ENCODE peak calls at places on chromosomes 5 and 9, in nine cellular contexts. One of them, this sample, is unnamed.

GRCh38 chr9:115015018-115015635 is 84.7 kb upstream of the TNFSF8 start:
- DNase-seq in T-helper 2 cell: no peak
- DNase-seq in IMR-90: peak; percentile 64
- DNase-seq in activated CD8-positive, alpha-beta memory T cell treated with anti-CD3 and anti-CD28 coated beads, Interleukin-2, amount 50 U/mL, for 48 hours: no peak
- DNase-seq in ELF-1: peak; percentile 58
- DNase-seq in aorta: no peak
- DNase-seq in stomach: peak; percentile 40
- DNase-seq in A172: peak; percentile 67
- DNase-seq in adipocyte: peak; percentile 80
- DNase-seq in this sample: no peak

GRCh38 chr5:98938459-98938858 is 9.7 kb upstream of the CHD1 start:
- DNase-seq in T-helper 2 cell: no peak
- DNase-seq in IMR-90: peak; percentile 41
- DNase-seq in activated CD8-positive, alpha-beta memory T cell treated with anti-CD3 and anti-CD28 coated beads, Interleukin-2, amount 50 U/mL, for 48 hours: no peak
- DNase-seq in ELF-1: no peak
- DNase-seq in aorta: no peak
- DNase-seq in stomach: no peak
- DNase-seq in A172: no peak
- DNase-seq in adipocyte: peak; percentile 61
- DNase-seq in this sample: no peak

GRCh38 chr9:89153618-89154017 is 25.0 kb downstream of the SHC3 start:
- DNase-seq in T-helper 2 cell: no peak
- DNase-seq in IMR-90: peak; percentile 94
- DNase-seq in activated CD8-positive, alpha-beta memory T cell treated with anti-CD3 and anti-CD28 coated beads, Interleukin-2, amount 50 U/mL, for 48 hours: no peak
- DNase-seq in ELF-1: no peak
- DNase-seq in aorta: no peak
- DNase-seq in stomach: no peak
- DNase-seq in A172: peak; percentile 93
- DNase-seq in adipocyte: peak; percentile 45
- DNase-seq in this sample: no peak

GRCh38 chr9:98884849-98885248 is 58.9 kb upstream of the COL15A1 start:
- DNase-seq in T-helper 2 cell: no peak
- DNase-seq in IMR-90: no peak
- DNase-seq in activated CD8-positive, alpha-beta memory T cell treated with anti-CD3 and anti-CD28 coated beads, Interleukin-2, amount 50 U/mL, for 48 hours: no peak
- DNase-seq in ELF-1: no peak
- DNase-seq in aorta: peak; percentile 43
- DNase-seq in stomach: no peak
- DNase-seq in A172: no peak
- DNase-seq in adipocyte: no peak
- DNase-seq in this sample: peak; percentile 10

GRCh38 chr5:83470920-83471404 is 582 bp upstream of the VCAN start:
- DNase-seq in T-helper 2 cell: no peak
- DNase-seq in IMR-90: no peak
- DNase-seq in activated CD8-positive, alpha-beta memory T cell treated with anti-CD3 and anti-CD28 coated beads, Interleukin-2, amount 50 U/mL, for 48 hours: no peak
- DNase-seq in ELF-1: peak; percentile 85
- DNase-seq in aorta: no peak
- DNase-seq in stomach: no peak
- DNase-seq in A172: no peak
- DNase-seq in adipocyte: peak; percentile 57
- DNase-seq in this sample: no peak

GRCh38 chr5:141313711-141314110 is 6.9 kb downstream of the TAF7 start:
- DNase-seq in T-helper 2 cell: no peak
- DNase-seq in IMR-90: no peak
- DNase-seq in activated CD8-positive, alpha-beta memory T cell treated with anti-CD3 and anti-CD28 coated beads, Interleukin-2, amount 50 U/mL, for 48 hours: no peak
- DNase-seq in ELF-1: no peak
- DNase-seq in aorta: no peak
- DNase-seq in stomach: no peak
- DNase-seq in A172: no peak
- DNase-seq in adipocyte: no peak
- DNase-seq in this sample: no peak

GRCh38 chr9:110408598-110408997 is 70.9 kb upstream of the TXNDC8 start:
- DNase-seq in T-helper 2 cell: no peak
- DNase-seq in IMR-90: no peak
- DNase-seq in activated CD8-positive, alpha-beta memory T cell treated with anti-CD3 and anti-CD28 coated beads, Interleukin-2, amount 50 U/mL, for 48 hours: no peak
- DNase-seq in ELF-1: no peak
- DNase-seq in aorta: no peak
- DNase-seq in stomach: no peak
- DNase-seq in A172: no peak
- DNase-seq in adipocyte: no peak
- DNase-seq in this sample: no peak

GRCh38 chr5:115986358-115986757 is 24.1 kb downstream of the LVRN start:
- DNase-seq in T-helper 2 cell: no peak
- DNase-seq in IMR-90: peak; percentile 80
- DNase-seq in activated CD8-positive, alpha-beta memory T cell treated with anti-CD3 and anti-CD28 coated beads, Interleukin-2, amount 50 U/mL, for 48 hours: no peak
- DNase-seq in ELF-1: no peak
- DNase-seq in aorta: no peak
- DNase-seq in stomach: no peak
- DNase-seq in A172: no peak
- DNase-seq in adipocyte: peak; percentile 65
- DNase-seq in this sample: no peak

GRCh38 chr9:110255417-110256141 is 728 bp downstream of the TXN start:
- DNase-seq in T-helper 2 cell: peak; percentile 65
- DNase-seq in IMR-90: peak; percentile 47
- DNase-seq in activated CD8-positive, alpha-beta memory T cell treated with anti-CD3 and anti-CD28 coated beads, Interleukin-2, amount 50 U/mL, for 48 hours: peak; percentile 83
- DNase-seq in ELF-1: peak; percentile 81
- DNase-seq in aorta: peak; percentile 91
- DNase-seq in stomach: peak; percentile 73
- DNase-seq in A172: peak; percentile 61
- DNase-seq in adipocyte: peak; percentile 81
- DNase-seq in this sample: peak; percentile 72

GRCh38 chr5:150599281-150599680 is 41.2 kb upstream of the SYNPO start:
- DNase-seq in T-helper 2 cell: no peak
- DNase-seq in IMR-90: no peak
- DNase-seq in activated CD8-positive, alpha-beta memory T cell treated with anti-CD3 and anti-CD28 coated beads, Interleukin-2, amount 50 U/mL, for 48 hours: no peak
- DNase-seq in ELF-1: no peak
- DNase-seq in aorta: peak; percentile 67
- DNase-seq in stomach: no peak
- DNase-seq in A172: no peak
- DNase-seq in adipocyte: no peak
- DNase-seq in this sample: no peak

GRCh38 chr5:39811381-39811780 is 386.6 kb upstream of the DAB2 start:
- DNase-seq in T-helper 2 cell: no peak
- DNase-seq in IMR-90: no peak
- DNase-seq in activated CD8-positive, alpha-beta memory T cell treated with anti-CD3 and anti-CD28 coated beads, Interleukin-2, amount 50 U/mL, for 48 hours: no peak
- DNase-seq in ELF-1: no peak
- DNase-seq in aorta: no peak
- DNase-seq in stomach: no peak
- DNase-seq in A172: no peak
- DNase-seq in adipocyte: no peak
- DNase-seq in this sample: no peak

GRCh38 chr5:53501054-53501453 is 20.6 kb downstream of the FST start:
- DNase-seq in T-helper 2 cell: no peak
- DNase-seq in IMR-90: no peak
- DNase-seq in activated CD8-positive, alpha-beta memory T cell treated with anti-CD3 and anti-CD28 coated beads, Interleukin-2, amount 50 U/mL, for 48 hours: no peak
- DNase-seq in ELF-1: no peak
- DNase-seq in aorta: no peak
- DNase-seq in stomach: no peak
- DNase-seq in A172: no peak
- DNase-seq in adipocyte: no peak
- DNase-seq in this sample: no peak

GRCh38 chr5:129906177-129906887 is 2.1 kb downstream of the CHSY3 start:
- DNase-seq in T-helper 2 cell: no peak
- DNase-seq in IMR-90: no peak
- DNase-seq in activated CD8-positive, alpha-beta memory T cell treated with anti-CD3 and anti-CD28 coated beads, Interleukin-2, amount 50 U/mL, for 48 hours: no peak
- DNase-seq in ELF-1: peak; percentile 20
- DNase-seq in aorta: peak; percentile 59
- DNase-seq in stomach: no peak
- DNase-seq in A172: peak; percentile 37
- DNase-seq in adipocyte: peak; percentile 75
- DNase-seq in this sample: peak; percentile 71

GRCh38 chr5:180704362-180704761 is 35.5 kb downstream of the OR2Y1 start:
- DNase-seq in T-helper 2 cell: no peak
- DNase-seq in IMR-90: peak; percentile 7
- DNase-seq in activated CD8-positive, alpha-beta memory T cell treated with anti-CD3 and anti-CD28 coated beads, Interleukin-2, amount 50 U/mL, for 48 hours: no peak
- DNase-seq in ELF-1: no peak
- DNase-seq in aorta: no peak
- DNase-seq in stomach: no peak
- DNase-seq in A172: peak; percentile 59
- DNase-seq in adipocyte: no peak
- DNase-seq in this sample: no peak

GRCh38 chr5:134735243-134735642 is 3.1 kb upstream of the CAMLG start:
- DNase-seq in T-helper 2 cell: no peak
- DNase-seq in IMR-90: no peak
- DNase-seq in activated CD8-positive, alpha-beta memory T cell treated with anti-CD3 and anti-CD28 coated beads, Interleukin-2, amount 50 U/mL, for 48 hours: no peak
- DNase-seq in ELF-1: no peak
- DNase-seq in aorta: no peak
- DNase-seq in stomach: no peak
- DNase-seq in A172: no peak
- DNase-seq in adipocyte: no peak
- DNase-seq in this sample: no peak

GRCh38 chr5:72848474-72849428 is 32.3 kb downstream of the TNPO1 start:
- DNase-seq in T-helper 2 cell: peak; percentile 57
- DNase-seq in IMR-90: peak; percentile 29
- DNase-seq in activated CD8-positive, alpha-beta memory T cell treated with anti-CD3 and anti-CD28 coated beads, Interleukin-2, amount 50 U/mL, for 48 hours: peak; percentile 77
- DNase-seq in ELF-1: peak; percentile 41
- DNase-seq in aorta: peak; percentile 89
- DNase-seq in stomach: peak; percentile 48
- DNase-seq in A172: peak; percentile 27
- DNase-seq in adipocyte: peak; percentile 76
- DNase-seq in this sample: peak; percentile 71

GRCh38 chr9:1869843-1870242 is 145.3 kb upstream of the SMARCA2 start:
- DNase-seq in T-helper 2 cell: peak; percentile 45
- DNase-seq in IMR-90: no peak
- DNase-seq in activated CD8-positive, alpha-beta memory T cell treated with anti-CD3 and anti-CD28 coated beads, Interleukin-2, amount 50 U/mL, for 48 hours: no peak
- DNase-seq in ELF-1: peak; percentile 40
- DNase-seq in aorta: no peak
- DNase-seq in stomach: no peak
- DNase-seq in A172: no peak
- DNase-seq in adipocyte: peak; percentile 0
- DNase-seq in this sample: no peak

GRCh38 chr5:40518511-40518917 is 161.2 kb upstream of the PTGER4 start:
- DNase-seq in T-helper 2 cell: no peak
- DNase-seq in IMR-90: peak; percentile 76
- DNase-seq in activated CD8-positive, alpha-beta memory T cell treated with anti-CD3 and anti-CD28 coated beads, Interleukin-2, amount 50 U/mL, for 48 hours: no peak
- DNase-seq in ELF-1: no peak
- DNase-seq in aorta: no peak
- DNase-seq in stomach: peak; percentile 31
- DNase-seq in A172: peak; percentile 60
- DNase-seq in adipocyte: peak; percentile 24
- DNase-seq in this sample: no peak

GRCh38 chr5:150517272-150518152 is 9.6 kb downstream of the NDST1 start:
- DNase-seq in T-helper 2 cell: no peak
- DNase-seq in IMR-90: peak; percentile 98
- DNase-seq in activated CD8-positive, alpha-beta memory T cell treated with anti-CD3 and anti-CD28 coated beads, Interleukin-2, amount 50 U/mL, for 48 hours: no peak
- DNase-seq in ELF-1: no peak
- DNase-seq in aorta: peak; percentile 88
- DNase-seq in stomach: peak; percentile 86
- DNase-seq in A172: peak; percentile 99
- DNase-seq in adipocyte: peak; percentile 89
- DNase-seq in this sample: peak; percentile 99

GRCh38 chr5:160802567-160802966 is 49.4 kb downstream of the ATP10B start:
- DNase-seq in T-helper 2 cell: no peak
- DNase-seq in IMR-90: no peak
- DNase-seq in activated CD8-positive, alpha-beta memory T cell treated with anti-CD3 and anti-CD28 coated beads, Interleukin-2, amount 50 U/mL, for 48 hours: no peak
- DNase-seq in ELF-1: peak; percentile 3
- DNase-seq in aorta: no peak
- DNase-seq in stomach: no peak
- DNase-seq in A172: no peak
- DNase-seq in adipocyte: no peak
- DNase-seq in this sample: no peak

GRCh38 chr9:107648153-107648716 is 158.7 kb upstream of the KLF4 start:
- DNase-seq in T-helper 2 cell: no peak
- DNase-seq in IMR-90: no peak
- DNase-seq in activated CD8-positive, alpha-beta memory T cell treated with anti-CD3 and anti-CD28 coated beads, Interleukin-2, amount 50 U/mL, for 48 hours: no peak
- DNase-seq in ELF-1: no peak
- DNase-seq in aorta: no peak
- DNase-seq in stomach: no peak
- DNase-seq in A172: no peak
- DNase-seq in adipocyte: peak; percentile 75
- DNase-seq in this sample: no peak

GRCh38 chr5:142521706-142522105 is 164.2 kb downstream of the FGF1 start:
- DNase-seq in T-helper 2 cell: no peak
- DNase-seq in IMR-90: peak; percentile 16
- DNase-seq in activated CD8-positive, alpha-beta memory T cell treated with anti-CD3 and anti-CD28 coated beads, Interleukin-2, amount 50 U/mL, for 48 hours: no peak
- DNase-seq in ELF-1: no peak
- DNase-seq in aorta: no peak
- DNase-seq in stomach: no peak
- DNase-seq in A172: no peak
- DNase-seq in adipocyte: no peak
- DNase-seq in this sample: peak; percentile 85

GRCh38 chr9:114289571-114290481 is 33.1 kb upstream of the ORM1 start:
- DNase-seq in T-helper 2 cell: no peak
- DNase-seq in IMR-90: no peak
- DNase-seq in activated CD8-positive, alpha-beta memory T cell treated with anti-CD3 and anti-CD28 coated beads, Interleukin-2, amount 50 U/mL, for 48 hours: peak; percentile 51
- DNase-seq in ELF-1: no peak
- DNase-seq in aorta: peak; percentile 68
- DNase-seq in stomach: no peak
- DNase-seq in A172: no peak
- DNase-seq in adipocyte: no peak
- DNase-seq in this sample: peak; percentile 42

GRCh38 chr5:137737349-137738256 is 1.7 kb upstream of the KLHL3 start:
- DNase-seq in T-helper 2 cell: peak; percentile 42
- DNase-seq in IMR-90: peak; percentile 74
- DNase-seq in activated CD8-positive, alpha-beta memory T cell treated with anti-CD3 and anti-CD28 coated beads, Interleukin-2, amount 50 U/mL, for 48 hours: peak; percentile 58
- DNase-seq in ELF-1: no peak
- DNase-seq in aorta: no peak
- DNase-seq in stomach: peak; percentile 40
- DNase-seq in A172: no peak
- DNase-seq in adipocyte: no peak
- DNase-seq in this sample: no peak

GRCh38 chr5:151592855-151593408 is 1.8 kb upstream of the FAT2 start:
- DNase-seq in T-helper 2 cell: no peak
- DNase-seq in IMR-90: no peak
- DNase-seq in activated CD8-positive, alpha-beta memory T cell treated with anti-CD3 and anti-CD28 coated beads, Interleukin-2, amount 50 U/mL, for 48 hours: no peak
- DNase-seq in ELF-1: peak; percentile 83
- DNase-seq in aorta: no peak
- DNase-seq in stomach: no peak
- DNase-seq in A172: no peak
- DNase-seq in adipocyte: no peak
- DNase-seq in this sample: no peak

GRCh38 chr5:78659714-78660113 is 11.1 kb upstream of the LHFPL2 start:
- DNase-seq in T-helper 2 cell: no peak
- DNase-seq in IMR-90: peak; percentile 91
- DNase-seq in activated CD8-positive, alpha-beta memory T cell treated with anti-CD3 and anti-CD28 coated beads, Interleukin-2, amount 50 U/mL, for 48 hours: no peak
- DNase-seq in ELF-1: no peak
- DNase-seq in aorta: no peak
- DNase-seq in stomach: no peak
- DNase-seq in A172: peak; percentile 63
- DNase-seq in adipocyte: peak; percentile 21
- DNase-seq in this sample: no peak

GRCh38 chr5:61023131-61023530 is 78.1 kb downstream of the NDUFAF2 start:
- DNase-seq in T-helper 2 cell: no peak
- DNase-seq in IMR-90: peak; percentile 73
- DNase-seq in activated CD8-positive, alpha-beta memory T cell treated with anti-CD3 and anti-CD28 coated beads, Interleukin-2, amount 50 U/mL, for 48 hours: no peak
- DNase-seq in ELF-1: no peak
- DNase-seq in aorta: no peak
- DNase-seq in stomach: no peak
- DNase-seq in A172: no peak
- DNase-seq in adipocyte: peak; percentile 60
- DNase-seq in this sample: no peak

GRCh38 chr5:170749911-170750431 is 33.6 kb upstream of the GABRP start:
- DNase-seq in T-helper 2 cell: no peak
- DNase-seq in IMR-90: no peak
- DNase-seq in activated CD8-positive, alpha-beta memory T cell treated with anti-CD3 and anti-CD28 coated beads, Interleukin-2, amount 50 U/mL, for 48 hours: no peak
- DNase-seq in ELF-1: no peak
- DNase-seq in aorta: no peak
- DNase-seq in stomach: peak; percentile 47
- DNase-seq in A172: no peak
- DNase-seq in adipocyte: no peak
- DNase-seq in this sample: no peak

GRCh38 chr9:97772145-97772544 is 75.0 kb upstream of the XPA start:
- DNase-seq in T-helper 2 cell: no peak
- DNase-seq in IMR-90: no peak
- DNase-seq in activated CD8-positive, alpha-beta memory T cell treated with anti-CD3 and anti-CD28 coated beads, Interleukin-2, amount 50 U/mL, for 48 hours: no peak
- DNase-seq in ELF-1: peak; percentile 88
- DNase-seq in aorta: no peak
- DNase-seq in stomach: no peak
- DNase-seq in A172: no peak
- DNase-seq in adipocyte: no peak
- DNase-seq in this sample: no peak

GRCh38 chr9:111348821-111349271 is 18.8 kb upstream of the OR2K2 start:
- DNase-seq in T-helper 2 cell: no peak
- DNase-seq in IMR-90: peak; percentile 35
- DNase-seq in activated CD8-positive, alpha-beta memory T cell treated with anti-CD3 and anti-CD28 coated beads, Interleukin-2, amount 50 U/mL, for 48 hours: no peak
- DNase-seq in ELF-1: no peak
- DNase-seq in aorta: no peak
- DNase-seq in stomach: peak; percentile 63
- DNase-seq in A172: no peak
- DNase-seq in adipocyte: no peak
- DNase-seq in this sample: no peak

GRCh38 chr5:175889910-175890684 is 18.7 kb downstream of the CPLX2 start:
- DNase-seq in T-helper 2 cell: no peak
- DNase-seq in IMR-90: peak; percentile 17
- DNase-seq in activated CD8-positive, alpha-beta memory T cell treated with anti-CD3 and anti-CD28 coated beads, Interleukin-2, amount 50 U/mL, for 48 hours: no peak
- DNase-seq in ELF-1: no peak
- DNase-seq in aorta: no peak
- DNase-seq in stomach: peak; percentile 53
- DNase-seq in A172: peak; percentile 89
- DNase-seq in adipocyte: no peak
- DNase-seq in this sample: peak; percentile 70